ENCODE peak calls at places on chromosomes 4 and X, in five cellular contexts. F is H1, M is HCT116, B is GM12878, V is K562. I is an unnamed sample.

GRCh38 chr4:109078724-109079123 is 223.7 kb downstream of the COL25A1 start:
- DNase-seq in F (no peak), M (no peak), B (no peak), V (no peak), I (no peak)

GRCh38 chr4:128803783-128804182 is 5.7 kb upstream of the JADE1 start:
- DNase-seq in F (no peak), M (no peak), B (no peak), V (no peak), I (no peak)

GRCh38 chrX:1601768-1602085 is 10.3 kb downstream of the AKAP17A start:
- DNase-seq in F (no peak), M (no peak), B (no peak), V (no peak), I (no peak)

GRCh38 chrX:48465336-48465933 is 4.6 kb downstream of the SLC38A5 start:
- DNase-seq in F (no peak), M (no peak), B (no peak), V (no peak), I (no peak)

GRCh38 chr4:87108142-87108546 is 112.3 kb downstream of the KLHL8 start:
- DNase-seq in F (no peak), M (peak), B (no peak), V (no peak), I (no peak)

GRCh38 chrX:97026406-97026805 is 142.7 kb downstream of the RPA4 start:
- DNase-seq in F (no peak), M (no peak), B (no peak), V (no peak), I (no peak)

GRCh38 chrX:70434914-70435586 is 9.6 kb upstream of the DLG3 start:
- DNase-seq in F (no peak), M (no peak), B (no peak), V (no peak), I (no peak)

GRCh38 chr4:78325244-78326187 is 226.1 kb upstream of the ANXA3 start:
- DNase-seq in F (no peak), M (no peak), B (no peak), V (no peak), I (no peak)

GRCh38 chr4:113657834-113658233 is 103.7 kb downstream of the CAMK2D start:
- DNase-seq in F (no peak), M (no peak), B (no peak), V (no peak), I (no peak)

GRCh38 chr4:53855886-53856260 is 208.5 kb downstream of the CHIC2 start:
- DNase-seq in F (no peak), M (no peak), B (no peak), V (no peak), I (no peak)

GRCh38 chr4:101290651-101291050 is 56.7 kb downstream of the PPP3CA start:
- DNase-seq in F (no peak), M (no peak), B (no peak), V (no peak), I (no peak)

GRCh38 chr4:23130845-23131244 is 438.1 kb downstream of the GBA3 start:
- DNase-seq in F (no peak), M (no peak), B (no peak), V (no peak), I (no peak)

GRCh38 chr4:186326391-186326790 is 60.4 kb downstream of the F11 start:
- DNase-seq in F (no peak), M (no peak), B (no peak), V (no peak), I (no peak)

GRCh38 chrX:38138157-38138556 is 82.5 kb downstream of the SRPX start:
- DNase-seq in F (no peak), M (no peak), B (no peak), V (no peak), I (no peak)

GRCh38 chr4:26226978-26227377 is 93.8 kb upstream of the RBPJ start:
- DNase-seq in F (no peak), M (no peak), B (no peak), V (no peak), I (no peak)

GRCh38 chr4:3640587-3640962 is 108.4 kb upstream of the LRPAP1 start:
- DNase-seq in F (no peak), M (no peak), B (no peak), V (no peak), I (no peak)

GRCh38 chr4:156146581-156146980 is 192.9 kb upstream of the CTSO start:
- DNase-seq in F (no peak), M (no peak), B (no peak), V (no peak), I (no peak)

GRCh38 chrX:38991656-38992558 is 190.6 kb downstream of the MID1IP1 start:
- DNase-seq in F (no peak), M (no peak), B (no peak), V (no peak), I (no peak)

GRCh38 chr4:162634390-162634789 is 470.6 kb upstream of the FSTL5 start:
- DNase-seq in F (no peak), M (no peak), B (no peak), V (no peak), I (no peak)

GRCh38 chr4:175731506-175731905 is 80.6 kb downstream of the GPM6A start:
- DNase-seq in F (no peak), M (no peak), B (no peak), V (no peak), I (no peak)

GRCh38 chr4:6480532-6481088 is 8.2 kb upstream of the PPP2R2C start:
- DNase-seq in F (no peak), M (no peak), B (no peak), V (no peak), I (no peak)

GRCh38 chrX:14398725-14399124 is 130.6 kb upstream of the GLRA2 start:
- DNase-seq in F (no peak), M (no peak), B (no peak), V (no peak), I (no peak)

GRCh38 chrX:87664381-87664780 is 146.8 kb downstream of the KLHL4 start:
- DNase-seq in F (no peak), M (no peak), B (no peak), V (peak), I (no peak)

GRCh38 chr4:108742451-108742850 is 20.4 kb downstream of the ETNPPL start:
- DNase-seq in F (no peak), M (no peak), B (no peak), V (no peak), I (no peak)

GRCh38 chrX:136032370-136032769 is 47.1 kb downstream of the SLC9A6 start:
- DNase-seq in F (no peak), M (no peak), B (no peak), V (no peak), I (no peak)

GRCh38 chr4:159504634-159505033 is 401.8 kb downstream of the RAPGEF2 start:
- DNase-seq in F (no peak), M (no peak), B (no peak), V (no peak), I (no peak)

GRCh38 chr4:87880106-87880505 is 47.3 kb downstream of the MEPE start:
- DNase-seq in F (no peak), M (no peak), B (no peak), V (no peak), I (no peak)

GRCh38 chr4:20217951-20218350 is 33.8 kb upstream of the SLIT2 start:
- DNase-seq in F (no peak), M (no peak), B (no peak), V (no peak), I (no peak)

GRCh38 chr4:100789991-100790390 is 272.2 kb upstream of the EMCN start:
- DNase-seq in F (no peak), M (no peak), B (no peak), V (no peak), I (no peak)

GRCh38 chrX:115892787-115893671 is 277.5 kb upstream of the AGTR2 start:
- DNase-seq in F (no peak), M (peak), B (peak), V (peak), I (peak)

GRCh38 chr4:86970447-86971354 is 35.9 kb downstream of the AFF1 start:
- DNase-seq in F (no peak), M (no peak), B (no peak), V (no peak), I (no peak)

GRCh38 chrX:38376747-38377146 is 24.3 kb downstream of the OTC start:
- DNase-seq in F (no peak), M (no peak), B (no peak), V (no peak), I (no peak)

GRCh38 chr4:76305033-76305687 is 1.4 kb upstream of the STBD1 start:
- DNase-seq in F (no peak), M (no peak), B (no peak), V (no peak), I (no peak)

GRCh38 chr4:76307670-76308014 is 1.1 kb downstream of the STBD1 start:
- DNase-seq in F (no peak), M (no peak), B (no peak), V (no peak), I (no peak)

GRCh38 chr4:76308548-76308947 is 2.0 kb downstream of the STBD1 start:
- DNase-seq in F (no peak), M (no peak), B (no peak), V (peak), I (peak)

GRCh38 chr4:76306882-76307669 is 543 bp downstream of the STBD1 start:
- DNase-seq in F (peak), M (no peak), B (no peak), V (no peak), I (peak)

GRCh38 chr4:76305971-76306881 is at the start of gene STBD1:
- DNase-seq in F (peak), M (peak), B (no peak), V (peak), I (peak)
- TF ChIP-seq SRF in F (no peak), M (no peak), B (no peak), V (no peak), I (no peak)

GRCh38 chr4:1099684-1100335 is 13.6 kb downstream of the RNF212 start:
- DNase-seq in F (no peak), M (no peak), B (no peak), V (no peak), I (no peak)

GRCh38 chr4:1099270-1099669 is 14.1 kb downstream of the RNF212 start:
- DNase-seq in F (no peak), M (no peak), B (no peak), V (no peak), I (no peak)

GRCh38 chr4:1096841-1097240 is 16.5 kb downstream of the RNF212 start:
- DNase-seq in F (no peak), M (no peak), B (no peak), V (no peak), I (no peak)

GRCh38 chr4:1097553-1097952 is 15.8 kb downstream of the RNF212 start:
- DNase-seq in F (no peak), M (no peak), B (no peak), V (no peak), I (no peak)

DNA sequence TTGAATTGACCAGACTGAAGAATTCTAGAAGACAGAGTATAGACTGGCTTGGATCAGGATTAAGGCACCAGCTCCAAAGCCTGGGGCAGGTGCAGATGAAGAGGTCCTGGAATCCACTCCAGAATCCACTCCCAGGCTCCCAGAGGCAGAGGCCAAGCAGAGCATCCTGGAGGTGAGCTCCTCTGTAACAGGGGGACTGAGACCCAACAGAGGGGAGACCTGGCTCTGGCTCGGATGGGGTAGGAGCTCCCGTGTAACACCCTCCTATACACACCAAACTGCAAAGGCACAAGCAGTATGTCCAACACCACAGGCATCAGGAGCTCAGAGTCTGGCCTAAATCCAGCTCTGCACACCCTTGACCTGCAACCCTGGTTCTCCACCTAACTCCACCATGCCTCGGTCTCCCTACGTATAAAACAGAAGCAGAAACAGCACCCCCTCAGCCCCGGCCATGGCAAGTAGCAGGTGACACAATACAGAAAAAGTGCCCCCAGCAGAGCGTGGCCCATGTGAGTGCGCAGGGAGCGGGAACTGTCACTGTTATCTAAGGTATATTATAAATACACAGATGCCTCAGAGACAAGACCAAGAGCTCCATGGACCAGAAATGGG is 14.9 kb downstream of the RNF212 start:
- DNase-seq in F (no peak), M (no peak), B (no peak), V (no peak), I (no peak)
- TF ChIP-seq SRF in F (no peak), M (no peak), B (no peak), V (no peak), I (no peak)

GRCh38 chrX:154019633-154020499 is at the start of gene IRAK1:
- DNase-seq in F (no peak), M (no peak), B (no peak), V (peak), I (no peak)
- TF ChIP-seq SRF in F (no peak), M (no peak), B (no peak), V (no peak), I (no peak)

GRCh38 chrX:155235891-155236290 is 19.6 kb downstream of the VBP1 start:
- DNase-seq in F (no peak), M (no peak), B (no peak), V (no peak), I (peak)
- TF ChIP-seq SRF in F (no peak), M (no peak), B (no peak), V (no peak), I (no peak)

GRCh38 chrX:114584983-114585842 is 1.3 kb downstream of the HTR2C start:
- DNase-seq in F (no peak), M (no peak), B (no peak), V (no peak), I (no peak)
- TF ChIP-seq SRF in F (no peak), M (no peak), B (no peak), V (no peak), I (no peak)

GRCh38 chr4:150890246-150890645 is 124.8 kb downstream of the LRBA start:
- DNase-seq in F (no peak), M (no peak), B (no peak), V (no peak), I (no peak)
- TF ChIP-seq SRF in F (no peak), M (no peak), B (no peak), V (no peak), I (no peak)

GRCh38 chr4:8891255-8891645 is 19.6 kb upstream of the HMX1 start:
- DNase-seq in F (no peak), M (no peak), B (no peak), V (no peak), I (no peak)

GRCh38 chr4:8888856-8889255 is 17.2 kb upstream of the HMX1 start:
- DNase-seq in F (no peak), M (no peak), B (no peak), V (no peak), I (no peak)

GRCh38 chr4:8891646-8892555 is 20.3 kb upstream of the HMX1 start:
- DNase-seq in F (no peak), M (no peak), B (peak), V (no peak), I (no peak)

GRCh38 chr4:8882239-8882638 is 10.6 kb upstream of the HMX1 start:
- DNase-seq in F (no peak), M (peak), B (no peak), V (no peak), I (no peak)

DNA sequence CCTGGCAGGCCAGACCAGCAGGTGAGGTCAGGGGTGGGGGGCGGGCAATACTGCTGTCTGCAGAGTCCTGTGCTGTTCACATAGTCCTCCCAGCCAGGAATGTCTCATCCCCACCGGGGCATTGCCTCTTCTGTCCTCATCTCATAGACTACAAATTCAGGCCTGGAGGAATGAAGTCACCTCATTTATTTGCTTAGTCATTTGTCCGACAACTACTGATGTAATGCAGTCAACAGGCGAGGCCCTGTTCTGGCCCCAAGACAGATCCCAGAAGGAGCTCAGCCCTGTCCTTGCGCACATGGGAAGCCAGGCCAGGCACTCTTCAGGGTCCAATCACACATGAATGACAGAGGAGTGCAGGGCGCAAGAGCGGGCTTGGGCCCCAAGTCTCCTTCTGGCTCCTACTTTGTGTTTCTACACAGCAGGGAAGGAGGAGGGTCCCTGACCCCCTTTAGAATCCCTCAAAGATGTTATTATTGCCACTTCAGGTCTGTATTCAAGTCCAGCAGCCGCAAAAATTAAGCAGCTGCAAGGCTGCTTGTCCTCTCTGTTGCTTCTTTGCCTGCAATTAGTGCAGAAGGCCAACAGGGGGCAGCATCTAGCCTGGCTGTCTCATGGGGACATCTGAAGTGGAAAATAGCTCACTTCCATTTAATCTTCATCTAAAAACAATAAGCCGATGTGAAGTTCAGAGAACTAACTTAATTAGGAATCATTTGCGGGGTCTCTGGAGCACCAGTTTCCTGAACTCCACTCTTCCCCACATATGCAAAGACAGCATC is 15.2 kb upstream of the HMX1 start:
- DNase-seq in F (no peak), M (no peak), B (no peak), V (no peak), I (no peak)
- TF ChIP-seq SRF in F (no peak), M (no peak), B (no peak), V (no peak), I (no peak)

DNA sequence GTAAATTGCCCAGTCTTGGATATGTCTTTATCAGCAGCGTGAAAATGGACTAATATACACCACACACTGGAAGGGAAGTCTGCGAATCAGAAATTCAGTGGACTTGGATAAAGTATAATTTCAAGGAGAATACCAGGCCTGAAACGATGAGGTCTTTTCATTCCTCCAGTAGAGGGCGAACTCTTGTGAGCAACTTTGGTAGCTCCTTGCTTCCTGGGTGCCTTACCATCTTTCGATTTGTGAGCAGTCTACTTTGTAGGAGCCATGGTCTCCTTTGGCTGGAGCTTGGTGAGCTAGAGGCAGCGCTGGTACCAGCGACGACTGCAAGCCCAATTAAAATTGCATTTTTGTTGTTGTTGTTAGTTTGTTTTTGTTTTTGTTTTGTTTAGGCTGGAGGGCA is 791.9 kb downstream of the FAT4 start:
- DNase-seq in F (no peak), M (peak), B (no peak), V (peak), I (peak)
- TF ChIP-seq SRF in F (no peak), M (no peak), B (no peak), V (no peak), I (no peak)

GRCh38 chr4:7806724-7807123 is 132.9 kb downstream of the AFAP1 start:
- DNase-seq in F (no peak), M (no peak), B (no peak), V (no peak), I (no peak)

GRCh38 chr4:7806080-7806630 is 133.5 kb downstream of the AFAP1 start:
- DNase-seq in F (no peak), M (no peak), B (no peak), V (no peak), I (peak)

GRCh38 chr4:7804759-7805385 is 134.8 kb downstream of the AFAP1 start:
- DNase-seq in F (no peak), M (no peak), B (no peak), V (no peak), I (no peak)

GRCh38 chr4:7803992-7804758 is 135.5 kb downstream of the AFAP1 start:
- DNase-seq in F (peak), M (peak), B (no peak), V (peak), I (peak)

DNA sequence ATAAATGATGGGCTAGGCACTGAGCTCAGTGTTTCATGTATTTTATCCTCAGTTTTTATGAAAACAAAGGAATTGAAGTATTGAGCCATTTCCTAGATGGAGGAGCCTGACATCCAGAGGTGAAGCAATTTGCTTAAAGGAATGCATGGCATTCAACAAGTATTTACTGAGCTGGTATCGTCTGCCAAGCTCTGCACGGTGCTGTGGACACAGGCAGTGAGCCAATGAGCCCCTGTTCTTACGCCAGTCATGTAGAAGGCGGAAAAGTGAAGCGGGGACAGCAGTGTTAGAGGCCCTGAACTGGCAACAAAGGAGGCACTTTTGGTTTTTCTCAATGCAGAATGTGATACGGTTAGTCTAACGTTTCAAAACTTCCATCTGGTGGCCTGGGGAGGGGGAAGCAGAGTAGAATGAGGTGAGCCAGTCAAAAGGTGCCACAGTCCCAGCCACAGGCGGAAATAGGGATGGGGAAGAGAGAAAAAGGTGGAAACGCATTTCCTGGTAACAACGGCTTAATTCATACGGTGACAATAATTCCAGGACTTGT is 134.1 kb downstream of the AFAP1 start:
- DNase-seq in F (no peak), M (no peak), B (no peak), V (no peak), I (peak)
- TF ChIP-seq SRF in F (no peak), M (no peak), B (no peak), V (no peak), I (no peak)